ENCODE peak calls at places on chromosomes 16 and 17, in four cellular contexts. R is osteoblast, S is left ventricle myocardium inferior, T is thyroid gland. B is an unnamed sample.

GRCh38 chr17:12114686-12115418 is 94.2 kb downstream of the MAP2K4 start:
- DNase-seq in R (no peak), T (no peak), S (no peak), B (no peak)

GRCh38 chr17:58534901-58535421 is 20.5 kb upstream of the MTMR4 start:
- DNase-seq in R (peak), T (no peak), S (peak), B (peak)

GRCh38 chr16:31487076-31487719 is 4.3 kb downstream of the SLC5A2 start:
- DNase-seq in T (no peak), R (peak), S (no peak), B (no peak)

GRCh38 chr17:75078097-75079022 is 9.4 kb upstream of the SLC16A5 start:
- DNase-seq in S (no peak), T (no peak), R (peak), B (peak)

GRCh38 chr16:88880226-88881051 is 14.0 kb upstream of the PABPN1L start:
- DNase-seq in R (no peak), S (no peak), T (no peak), B (no peak)

GRCh38 chr17:81116704-81117103 is 48.6 kb upstream of the PVALEF start:
- DNase-seq in S (no peak), R (no peak), T (no peak), B (no peak)

GRCh38 chr16:57984443-57985203 is 13.7 kb upstream of the CNGB1 start:
- DNase-seq in R (peak), T (peak), S (peak), B (peak)

GRCh38 chr17:12900474-12900873 is 111.2 kb downstream of the ARHGAP44 start:
- DNase-seq in T (no peak), R (no peak), S (no peak), B (no peak)

GRCh38 chr17:2401426-2402221 is 764 bp upstream of the MNT start:
- DNase-seq in S (peak), T (peak), R (peak), B (peak)

GRCh38 chr17:67475161-67475887 is 98.2 kb downstream of the PITPNC1 start:
- DNase-seq in S (peak), T (peak), R (peak), B (peak)

GRCh38 chr17:68740555-68741447 is 139.6 kb upstream of the FAM20A start:
- DNase-seq in S (no peak), R (no peak), T (no peak), B (no peak)

GRCh38 chr17:31373150-31374082 is 18.1 kb upstream of the RAB11FIP4 start:
- DNase-seq in T (no peak), S (no peak), R (no peak), B (peak)

GRCh38 chr17:17146791-17147406 is 59.2 kb downstream of the PLD6 start:
- DNase-seq in S (no peak), R (peak), T (no peak), B (no peak)

GRCh38 chr16:84462296-84463210 is 41.9 kb downstream of the MEAK7 start:
- DNase-seq in T (no peak), R (peak), S (no peak), B (no peak)

GRCh38 chr17:683499-684254 is 31.0 kb downstream of the VPS53 start:
- DNase-seq in R (no peak), T (no peak), S (no peak), B (no peak)

GRCh38 chr17:48723555-48724239 is 712 bp downstream of the PRAC2 start:
- DNase-seq in R (no peak), S (no peak), T (no peak), B (no peak)

DNA sequence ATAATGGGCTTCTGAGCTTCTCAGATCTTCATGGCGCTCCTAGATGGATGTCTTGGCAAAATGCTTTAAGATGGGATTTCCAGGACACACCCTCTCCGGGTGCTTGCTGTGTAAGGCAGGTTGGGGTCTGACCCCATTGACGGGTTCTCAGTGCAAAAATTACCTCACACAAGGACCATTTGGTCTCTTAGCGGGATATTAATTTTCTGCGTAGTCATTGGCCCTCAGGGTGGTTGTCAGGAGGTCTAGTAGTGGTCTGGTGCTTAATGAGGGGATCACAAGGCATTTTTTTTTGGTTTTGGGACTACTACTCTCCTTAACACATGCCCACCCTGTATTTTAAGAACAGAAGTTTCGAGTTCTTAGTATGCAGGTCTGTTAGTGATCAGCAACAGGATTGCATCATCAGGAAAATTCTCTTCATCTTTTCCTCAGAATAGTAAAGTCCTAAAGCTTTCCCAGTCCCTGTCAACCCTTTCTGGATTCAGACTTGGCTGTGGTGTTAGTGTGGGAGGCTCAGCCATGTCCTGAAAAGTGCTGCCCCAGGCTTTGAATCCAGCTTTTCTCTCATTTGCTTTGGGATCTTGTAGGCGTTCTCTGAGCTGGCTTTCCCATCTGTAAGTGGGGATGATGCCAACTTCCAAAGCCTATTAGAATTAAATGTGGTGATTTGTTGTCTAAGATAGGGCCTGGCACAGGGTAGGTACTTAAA is 2.8 kb downstream of the ALKBH5 start:
- DNase-seq in R (peak), T (no peak), S (no peak), B (no peak)
- H3K27ac ChIP-seq in R (peak), T (peak), S (peak), B (no peak)

GRCh38 chr17:35972945-35973332 is 8.4 kb downstream of the CCL16 start:
- DNase-seq in R (no peak), S (no peak), T (no peak), B (no peak)
- TF ChIP-seq CTCF in R (no peak), S (no peak), T (no peak), B (no peak)

GRCh38 chr16:85615014-85615851 is 2.1 kb downstream of the GSE1 start:
- DNase-seq in R (no peak), S (peak), T (peak), B (peak)

GRCh38 chr16:85612801-85613608 is at the start of gene GSE1:
- DNase-seq in R (peak), T (peak), S (peak), B (peak)

GRCh38 chr16:85613609-85614337 is 651 bp downstream of the GSE1 start:
- DNase-seq in T (peak), R (peak), S (peak), B (no peak)

GRCh38 chr16:85615852-85616607 is 2.9 kb downstream of the GSE1 start:
- DNase-seq in S (peak), R (peak), T (peak), B (no peak)

GRCh38 chr16:85614338-85615013 is 1.4 kb downstream of the GSE1 start:
- DNase-seq in S (no peak), T (peak), R (peak), B (no peak)
- H3K27ac ChIP-seq in S (peak), T (peak), R (no peak), B (peak)

DNA sequence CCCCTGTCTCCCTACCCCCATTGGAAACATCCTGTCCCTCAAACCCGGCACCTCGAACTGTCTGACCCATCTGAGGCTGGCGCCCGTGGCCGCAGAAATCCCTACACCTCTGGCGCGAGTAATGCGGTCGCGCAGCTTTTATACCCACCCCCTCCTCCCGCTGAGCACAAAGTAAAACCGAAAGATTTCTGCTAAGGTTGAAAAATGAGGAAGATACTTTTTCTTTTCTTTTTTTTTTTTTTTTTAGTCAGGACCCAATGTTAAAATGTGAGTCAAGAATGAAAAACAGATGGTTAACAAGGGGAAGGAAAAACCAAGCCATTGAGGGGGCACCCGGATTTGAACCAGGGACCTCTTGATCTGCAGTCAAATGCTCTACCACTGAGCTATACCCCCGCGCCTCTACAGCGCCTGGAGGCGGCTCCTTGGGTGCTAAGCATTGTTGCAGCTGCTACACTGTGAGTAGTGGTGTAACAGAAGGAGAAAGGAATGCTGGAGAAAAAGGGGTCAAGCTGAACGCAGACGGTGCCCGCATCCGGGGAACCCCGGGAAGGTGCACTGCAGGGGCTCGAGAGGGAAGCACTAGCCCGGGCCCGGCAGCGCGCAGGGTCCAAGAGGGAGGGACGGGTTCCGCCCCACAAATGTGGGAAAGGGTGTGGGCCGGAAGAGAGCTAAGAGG is 751 bp upstream of the LASP1 start:
- DNase-seq in S (peak), R (peak), T (peak), B (peak)
- TF ChIP-seq CTCF in S (peak), R (peak), T (peak), B (peak)

B was measured in foreskin keratinocyte.